ENCODE peak calls at places on chromosomes 7 and 10, in ten cellular contexts. M is WTC11, Z is mammary epithelial cell, Q is lower leg skin, R is PC-3, P is ovary, D is bronchial epithelial cell, J is HL-60, B is brain microvascular endothelial cell, C is fibroblast of lung. H is an unnamed sample.

GRCh38 chr7:7719235-7719634 is 828 bp upstream of the RPA3 start:
- DNase-seq in D (peak), R (peak), P (no peak), Z (peak), M (no peak), Q (peak), B (peak), J (peak), C (peak), H (no peak)

GRCh38 chr7:25860206-25860881 is 291.7 kb upstream of the NFE2L3 start:
- DNase-seq in M (peak), Z (peak), R (no peak), B (no peak), Q (no peak), P (no peak), D (peak), J (peak), C (no peak), H (no peak)

GRCh38 chr7:120274899-120275298 is 1.9 kb downstream of the KCND2 start:
- DNase-seq in D (no peak), Q (no peak), P (peak), R (no peak), Z (no peak), C (no peak), B (no peak), M (no peak), J (no peak), H (no peak)

GRCh38 chr10:19922236-19922963 is 106.2 kb downstream of the PLXDC2 start:
- DNase-seq in M (no peak), Q (peak), C (peak), P (peak), R (peak), J (no peak), Z (peak), D (peak), B (peak), H (no peak)

GRCh38 chr7:41693150-41693997 is 9.5 kb downstream of the INHBA start:
- DNase-seq in M (no peak), Z (no peak), Q (no peak), J (peak), C (no peak), P (no peak), B (no peak), D (peak), R (no peak), H (no peak)

GRCh38 chr10:74433993-74434392 is 283.0 kb downstream of the ADK start:
- DNase-seq in Z (no peak), J (no peak), P (no peak), B (no peak), D (no peak), C (peak), M (no peak), R (no peak), Q (no peak), H (no peak)

GRCh38 chr7:55077581-55078410 is 59.0 kb downstream of the EGFR start:
- DNase-seq in Q (no peak), P (no peak), B (no peak), Z (no peak), J (no peak), R (no peak), M (no peak), C (no peak), D (no peak), H (no peak)

GRCh38 chr10:53598914-53599313 is 826.3 kb upstream of the MBL2 start:
- DNase-seq in P (no peak), J (no peak), Z (peak), D (peak), B (no peak), R (peak), Q (no peak), C (peak), M (peak), H (no peak)

GRCh38 chr7:91264924-91265681 is 870 bp downstream of the FZD1 start:
- DNase-seq in R (peak), C (peak), M (peak), J (peak), Z (peak), D (peak), P (peak), Q (peak), B (no peak), H (no peak)

GRCh38 chr10:133158756-133159610 is 1.0 kb upstream of the KNDC1 start:
- DNase-seq in P (peak), R (no peak), M (peak), Q (no peak), C (no peak), J (no peak), Z (no peak), D (no peak), B (no peak), H (no peak)

GRCh38 chr7:1024331-1024761 is 20.0 kb upstream of the GPR146 start:
- DNase-seq in Z (no peak), C (no peak), M (no peak), P (no peak), J (peak), Q (no peak), B (no peak), R (no peak), D (no peak), H (no peak)

GRCh38 chr7:81407094-81407493 is 362.8 kb downstream of the HGF start:
- DNase-seq in B (no peak), J (no peak), D (no peak), M (no peak), R (peak), P (no peak), Z (no peak), C (no peak), Q (no peak), H (no peak)

GRCh38 chr10:130623680-130624271 is 487.6 kb downstream of the GLRX3 start:
- DNase-seq in Q (no peak), J (no peak), R (no peak), D (no peak), B (no peak), P (no peak), Z (no peak), M (no peak), C (no peak), H (no peak)

GRCh38 chr10:89224697-89225443 is 17.8 kb upstream of the CH25H start:
- DNase-seq in P (no peak), Z (no peak), Q (no peak), J (no peak), B (no peak), R (no peak), M (no peak), D (no peak), C (no peak), H (no peak)

GRCh38 chr10:48587101-48587500 is 17.8 kb downstream of the ARHGAP22 start:
- DNase-seq in M (no peak), J (no peak), Z (no peak), D (no peak), B (no peak), C (no peak), P (no peak), R (no peak), Q (no peak), H (no peak)

GRCh38 chr7:152370297-152370696 is 65.5 kb downstream of the KMT2C start:
- DNase-seq in C (no peak), P (no peak), B (no peak), Z (no peak), R (no peak), D (no peak), Q (no peak), M (no peak), J (no peak), H (no peak)

GRCh38 chr7:26372738-26373137 is 81.1 kb downstream of the SNX10 start:
- DNase-seq in D (no peak), C (no peak), Z (no peak), M (no peak), J (no peak), B (no peak), R (no peak), P (no peak), Q (no peak), H (no peak)

GRCh38 chr7:157517782-157518513 is 181.1 kb downstream of the DNAJB6 start:
- DNase-seq in J (no peak), Z (no peak), D (no peak), Q (no peak), P (no peak), C (no peak), B (no peak), M (no peak), R (no peak), H (peak)

DNA sequence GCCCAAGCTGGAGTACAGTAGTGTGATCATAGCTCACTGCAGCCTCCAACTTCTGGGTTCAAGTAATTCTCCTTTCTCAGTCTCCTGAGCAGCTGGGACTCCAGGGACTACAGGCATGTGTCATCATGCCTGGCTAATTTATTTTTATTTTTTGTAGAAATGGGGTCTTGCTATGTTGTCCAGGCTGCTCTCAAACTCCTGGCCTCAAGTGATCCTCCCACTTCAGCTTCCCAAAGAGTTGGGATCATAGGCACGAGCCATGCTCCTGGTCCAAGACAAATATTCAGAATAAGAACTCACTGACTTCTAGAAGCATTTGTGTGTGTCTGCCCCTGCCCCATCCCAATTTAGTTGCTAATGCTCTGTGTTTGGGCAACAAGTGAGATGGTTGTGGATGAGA is 151.8 kb downstream of the ITGA8 start:
- DNase-seq in D (no peak), P (no peak), R (no peak), Z (no peak), M (no peak), B (no peak), J (no peak), Q (no peak), C (no peak), H (no peak)
- TF ChIP-seq CTCF in D (no peak), P (no peak), R (no peak), Z (no peak), M (no peak), B (no peak), J (no peak), Q (no peak), C (no peak), H (no peak)

GRCh38 chr10:34817586-34817985 is 2.5 kb upstream of the PARD3 start:
- DNase-seq in Q (no peak), Z (no peak), C (no peak), M (no peak), J (no peak), B (no peak), D (no peak), R (no peak), P (no peak), H (no peak)

GRCh38 chr10:34814228-34815173 is 595 bp downstream of the PARD3 start:
- DNase-seq in B (no peak), R (peak), P (peak), Z (peak), C (peak), Q (no peak), J (no peak), M (peak), D (no peak), H (no peak)

GRCh38 chr10:34817054-34817453 is 2.0 kb upstream of the PARD3 start:
- DNase-seq in P (no peak), C (no peak), R (no peak), M (no peak), Z (no peak), J (no peak), D (no peak), Q (no peak), B (no peak), H (no peak)

GRCh38 chr10:34815174-34816066 is at the start of gene PARD3:
- DNase-seq in B (no peak), J (no peak), R (peak), Z (peak), C (peak), Q (peak), P (peak), D (peak), M (peak), H (peak)

DNA sequence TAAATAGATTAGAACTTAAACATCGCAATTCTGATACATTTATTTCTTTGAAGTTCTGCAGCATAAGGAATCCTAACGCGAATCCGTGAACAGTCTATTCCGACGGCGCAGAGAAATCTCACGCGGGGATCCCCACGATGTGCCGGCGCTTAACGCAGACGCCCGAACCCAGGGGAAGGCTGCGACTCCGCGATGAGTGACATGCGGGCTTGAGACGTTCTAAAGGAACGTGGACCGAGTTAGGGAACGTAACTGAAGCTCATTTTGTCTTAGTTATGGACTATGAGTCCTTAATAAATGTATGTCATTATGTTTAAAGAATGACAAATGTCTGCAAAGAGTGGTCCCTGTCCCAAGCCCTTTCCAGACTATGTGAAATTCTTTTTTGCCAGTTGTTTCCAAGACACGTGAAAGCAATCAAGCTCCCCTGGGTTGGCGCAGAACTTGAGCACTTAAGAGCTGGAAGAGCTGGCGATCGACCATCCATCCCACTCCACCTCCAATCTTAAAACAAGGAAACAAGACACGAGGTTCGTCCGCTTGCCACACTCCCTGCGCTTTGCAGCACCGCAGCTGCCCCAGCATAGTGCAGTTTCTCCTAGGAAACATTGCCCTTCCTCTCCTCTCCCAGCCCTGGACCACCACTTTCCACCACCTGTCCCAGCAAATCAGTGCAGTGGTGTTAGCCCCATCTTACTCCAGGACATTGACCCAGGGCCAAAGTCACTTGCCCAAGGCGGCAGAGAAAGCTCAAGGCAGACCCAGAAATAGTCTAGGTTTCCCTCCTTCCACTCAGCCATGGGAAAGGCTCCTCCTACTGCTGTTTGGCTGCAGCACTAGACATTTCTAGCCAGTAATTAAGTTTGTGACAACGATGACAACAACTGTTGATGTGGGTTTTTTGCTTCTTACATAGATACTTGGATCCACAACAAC is 1.2 kb upstream of the PARD3 start:
- DNase-seq in Z (no peak), Q (no peak), C (peak), J (no peak), M (peak), B (no peak), P (peak), D (peak), R (peak), H (no peak)
- TF ChIP-seq CTCF in Z (no peak), Q (no peak), C (no peak), J (no peak), M (no peak), B (no peak), P (no peak), D (no peak), R (peak), H (peak)

DNA sequence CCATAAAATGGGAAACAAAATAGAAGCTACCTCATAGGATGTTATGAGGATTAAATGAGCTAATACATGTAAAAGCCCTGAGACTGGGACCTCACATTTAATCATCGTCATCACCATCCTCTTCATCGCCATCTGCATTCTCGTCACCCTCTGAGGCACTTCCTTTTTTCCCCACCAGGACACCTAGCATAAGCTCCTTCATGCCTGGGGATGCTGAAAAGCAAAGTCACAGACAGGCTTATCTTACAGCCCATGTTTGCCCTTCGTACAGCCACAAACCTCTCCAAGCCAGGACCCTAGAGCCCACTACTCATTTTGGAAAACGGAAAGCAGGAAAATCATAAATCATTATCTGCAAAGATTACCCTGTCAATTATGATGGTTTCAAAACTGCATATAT is 249.6 kb downstream of the GPAM start:
- DNase-seq in P (no peak), C (no peak), Z (no peak), M (no peak), D (no peak), B (no peak), R (no peak), J (no peak), Q (no peak), H (no peak)
- TF ChIP-seq CTCF in P (no peak), C (no peak), Z (no peak), M (no peak), D (no peak), B (no peak), R (no peak), J (no peak), Q (no peak), H (no peak)

GRCh38 chr7:159042639-159043101 is 102.0 kb downstream of the VIPR2 start:
- DNase-seq in B (no peak), C (no peak), R (no peak), M (no peak), D (no peak), P (no peak), Q (no peak), J (no peak), Z (no peak), H (peak)

GRCh38 chr7:159046300-159046699 is 98.4 kb downstream of the VIPR2 start:
- DNase-seq in M (no peak), R (no peak), Q (no peak), D (no peak), B (no peak), J (no peak), P (no peak), Z (no peak), C (no peak), H (no peak)

GRCh38 chr7:159048656-159049055 is 96.0 kb downstream of the VIPR2 start:
- DNase-seq in Q (no peak), D (no peak), B (no peak), C (no peak), P (no peak), Z (no peak), M (no peak), J (no peak), R (no peak), H (no peak)

GRCh38 chr7:159047536-159047935 is 97.1 kb downstream of the VIPR2 start:
- DNase-seq in P (no peak), M (no peak), D (peak), Z (no peak), R (no peak), J (no peak), C (no peak), Q (no peak), B (no peak), H (no peak)

DNA sequence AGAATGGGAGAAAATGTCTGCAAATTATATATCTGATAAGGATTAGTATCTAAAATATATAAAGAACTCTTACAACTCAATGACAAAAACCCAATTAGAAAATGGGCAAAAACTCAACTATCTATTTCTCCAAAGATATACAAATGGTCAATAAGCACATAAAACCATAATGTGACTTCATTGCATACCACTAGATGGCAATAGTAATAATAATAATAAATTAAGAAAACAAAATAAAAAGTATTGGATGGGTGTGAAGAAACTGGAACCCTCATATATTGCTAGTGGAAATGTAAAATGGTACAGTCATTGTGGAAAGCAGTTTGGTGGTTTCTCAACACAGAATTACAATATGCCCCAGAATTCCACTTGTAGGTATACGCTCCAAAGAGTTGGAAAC is 98.8 kb downstream of the VIPR2 start:
- DNase-seq in Q (no peak), M (no peak), Z (no peak), B (no peak), R (no peak), J (no peak), C (no peak), P (no peak), D (no peak), H (no peak)
- TF ChIP-seq CTCF in Q (no peak), M (no peak), Z (no peak), B (no peak), R (no peak), J (no peak), C (no peak), P (no peak), D (no peak), H (no peak)

GRCh38 chr10:28410420-28411135 is 107.7 kb upstream of the MPP7 start:
- DNase-seq in Z (no peak), B (no peak), P (no peak), M (no peak), R (peak), D (peak), J (no peak), C (no peak), Q (no peak), H (no peak)
- TF ChIP-seq CTCF in Z (no peak), B (peak), P (no peak), M (no peak), R (peak), D (no peak), J (no peak), C (no peak), Q (no peak), H (peak)

DNA sequence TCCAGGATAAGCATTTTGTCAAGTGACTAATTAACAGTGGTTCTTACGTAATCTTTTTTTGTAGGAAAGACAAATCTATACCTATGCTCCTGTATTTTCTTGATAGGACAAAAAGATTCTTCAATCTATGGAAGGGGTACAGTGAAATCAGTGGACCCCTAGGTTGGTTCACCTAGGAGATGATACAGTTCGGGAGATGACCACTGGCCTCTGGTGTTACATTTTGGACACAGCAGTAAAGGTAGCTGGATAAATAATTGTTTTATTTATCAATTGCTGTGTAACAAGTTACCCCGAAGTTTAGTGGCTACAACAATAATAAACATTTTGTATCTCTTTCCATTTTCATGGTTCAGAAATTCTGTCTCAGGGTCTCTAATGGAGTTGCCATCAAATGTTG is 288.2 kb upstream of the MAGI2 start:
- DNase-seq in C (no peak), J (no peak), Q (no peak), P (no peak), Z (no peak), D (no peak), R (peak), B (no peak), M (no peak), H (no peak)
- TF ChIP-seq CTCF in C (peak), J (no peak), Q (no peak), P (no peak), Z (peak), D (peak), R (peak), B (peak), M (no peak), H (peak)

GRCh38 chr10:7218974-7219373 is 191.9 kb downstream of the SFMBT2 start:
- DNase-seq in R (peak), Z (no peak), M (no peak), Q (no peak), P (no peak), D (no peak), J (no peak), B (no peak), C (peak), H (no peak)
- TF ChIP-seq CTCF in R (peak), Z (no peak), M (no peak), Q (no peak), P (no peak), D (no peak), J (no peak), B (no peak), C (no peak), H (peak)

DNA sequence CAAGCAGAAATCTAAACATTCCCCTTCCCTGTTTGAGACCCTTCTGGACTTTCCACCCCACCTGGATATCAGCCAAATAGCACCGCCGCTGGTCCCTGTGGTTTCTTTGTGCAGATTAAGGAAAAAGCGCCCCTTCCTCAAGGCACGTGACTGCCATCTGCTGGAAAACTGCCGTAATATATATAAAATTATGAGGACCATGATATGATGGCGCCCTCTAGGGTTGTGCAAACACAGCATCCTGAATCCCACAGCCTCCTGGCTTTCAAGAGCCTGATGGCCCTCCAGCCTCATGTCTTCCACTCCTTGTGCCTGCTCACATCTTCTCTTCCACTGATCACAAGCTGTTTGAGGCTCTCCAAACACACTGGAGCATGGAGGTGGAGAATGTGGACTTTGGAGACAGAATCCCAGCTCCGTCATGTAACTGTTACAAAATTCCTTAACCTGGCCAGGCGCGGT is 121.3 kb downstream of the MYL10 start:
- DNase-seq in B (peak), M (peak), P (no peak), R (peak), D (peak), C (peak), Q (no peak), J (peak), Z (peak), H (no peak)
- TF ChIP-seq CTCF in B (peak), M (peak), P (peak), R (peak), D (peak), C (peak), Q (no peak), J (peak), Z (peak), H (peak)

GRCh38 chr7:47852330-47853245 is 95.7 kb downstream of the PKD1L1 start:
- DNase-seq in J (no peak), R (peak), P (no peak), M (peak), Z (no peak), D (peak), B (no peak), Q (no peak), C (no peak), H (peak)
- TF ChIP-seq CTCF in J (no peak), R (peak), P (no peak), M (no peak), Z (peak), D (no peak), B (peak), Q (no peak), C (no peak), H (peak)

H was measured in osteocyte.